ENCODE peak calls at places on chromosomes 12 and 14, in four cellular contexts. I, D, C and Z are unnamed samples.

GRCh38 chr12:55188974-55189556 is 31.8 kb upstream of the OR10A7 start:
- DNase-seq in I (no peak), D (peak; percentile 45), C (no peak), Z (peak; percentile 82)

GRCh38 chr14:96146131-96146771 is 58.4 kb upstream of the BDKRB2 start:
- DNase-seq in I (no peak), D (no peak), C (no peak), Z (no peak)

GRCh38 chr12:108641446-108642268 is 8.0 kb upstream of the SELPLG start:
- DNase-seq in I (no peak), D (no peak), C (no peak), Z (no peak)

GRCh38 chr12:47758834-47759690 is at the start of gene RAPGEF3:
- DNase-seq in I (peak; percentile 63), D (peak; percentile 86), C (peak; percentile 90), Z (peak; percentile 42)

GRCh38 chr14:76644875-76645518 is 116.3 kb upstream of the VASH1 start:
- DNase-seq in I (no peak), D (peak; percentile 54), C (no peak), Z (peak; percentile 7)

GRCh38 chr12:52015393-52016081 is 8.8 kb downstream of the TAMALIN start:
- DNase-seq in I (no peak), D (no peak), C (no peak), Z (peak; percentile 87)

GRCh38 chr12:106296179-106296877 is 6.2 kb upstream of the TCP11L2 start:
- DNase-seq in I (no peak), D (no peak), C (no peak), Z (no peak)

GRCh38 chr12:116454950-116455447 is 104.2 kb upstream of the MAP1LC3B2 start:
- DNase-seq in I (no peak), D (no peak), C (no peak), Z (no peak)

GRCh38 chr14:87992349-87992719 is 648 bp downstream of the GALC start:
- DNase-seq in I (no peak), D (peak; percentile 37), C (no peak), Z (no peak)

GRCh38 chr12:107398101-107398500 is 287.5 kb upstream of the PWP1 start:
- DNase-seq in I (no peak), D (no peak), C (no peak), Z (no peak)

GRCh38 chr12:115337693-115338543 is 653.9 kb upstream of the TBX3 start:
- DNase-seq in I (no peak), D (no peak), C (no peak), Z (no peak)

GRCh38 chr12:58419182-58419760 is 477.9 kb downstream of the ATP23 start:
- DNase-seq in I (no peak), D (no peak), C (no peak), Z (no peak)